ENCODE peak calls at places on chromosomes 2 and 18, in eight cellular contexts. Q is pancreas; T is NCI-H510A treated with DMSO at 0.1 percent for 48 hours; Y is MV-4-11; P is stimulated activated CD4-positive, alpha-beta T cell treated with anti-CD3 and anti-CD28 coated beads, Interleukin-1b, Interleukin-23, amount 100 ng/mL, for 1 hour; W is AG08396; O is NCI-H748 treated with DMSO at 0.1 percent for 48 hours; L is adrenal gland. K is an unnamed sample.

GRCh38 chr2:69123182-69123581 is 110.2 kb downstream of the ANTXR1 start:
- DNase-seq in Y (no peak), Q (no peak), P (no peak), O (no peak), L (peak), W (no peak), T (no peak), K (no peak)

GRCh38 chr2:170314744-170315447 is 136.9 kb downstream of the MYO3B start:
- DNase-seq in L (no peak), P (no peak), W (no peak), T (no peak), Q (no peak), Y (no peak), O (no peak), K (no peak)

GRCh38 chr2:207528980-207529329 is 807 bp upstream of the CREB1 start:
- DNase-seq in Q (no peak), P (peak), L (no peak), W (no peak), T (peak), Y (no peak), O (no peak), K (no peak)

GRCh38 chr2:239153806-239154591 is 246.8 kb downstream of the HDAC4 start:
- DNase-seq in L (peak), P (no peak), T (no peak), W (no peak), O (no peak), Y (no peak), Q (peak), K (no peak)

GRCh38 chr2:117835990-117836760 is 21.7 kb downstream of the DDX18 start:
- DNase-seq in Q (peak), T (no peak), L (peak), W (peak), P (peak), O (no peak), Y (no peak), K (peak)

GRCh38 chr2:119257198-119257597 is 33.6 kb downstream of the STEAP3 start:
- DNase-seq in L (no peak), W (no peak), P (no peak), Y (no peak), Q (no peak), T (no peak), O (no peak), K (no peak)

GRCh38 chr2:20198001-20198400 is 26.9 kb downstream of the SDC1 start:
- DNase-seq in O (no peak), W (no peak), P (no peak), T (peak), L (no peak), Q (no peak), Y (no peak), K (no peak)

GRCh38 chr2:237866119-237866621 is 6.7 kb downstream of the RAMP1 start:
- DNase-seq in P (no peak), O (no peak), L (no peak), Y (no peak), W (peak), T (no peak), Q (no peak), K (no peak)

GRCh38 chr2:109173311-109174171 is 44.5 kb downstream of the SH3RF3 start:
- DNase-seq in Q (no peak), O (no peak), T (no peak), W (peak), Y (no peak), L (peak), P (no peak), K (no peak)

GRCh38 chr18:2898131-2898640 is 51.4 kb downstream of the EMILIN2 start:
- DNase-seq in L (peak), W (peak), T (no peak), Q (no peak), P (no peak), O (no peak), Y (peak), K (no peak)

GRCh38 chr2:238894226-238894949 is 46.5 kb downstream of the TWIST2 start:
- DNase-seq in Q (no peak), L (no peak), W (no peak), Y (no peak), O (no peak), T (no peak), P (no peak), K (no peak)

GRCh38 chr18:39681061-39681460 is 2115.5 kb upstream of the CELF4 start:
- DNase-seq in Y (no peak), T (no peak), P (no peak), L (no peak), Q (no peak), W (no peak), O (no peak), K (no peak)

GRCh38 chr2:240324312-240325005 is 111.0 kb upstream of the GPC1 start:
- DNase-seq in L (no peak), O (no peak), Y (no peak), T (no peak), P (no peak), W (no peak), Q (no peak), K (no peak)

GRCh38 chr2:27961997-27962396 is 71.5 kb downstream of the BABAM2 start:
- DNase-seq in P (no peak), L (peak), Y (no peak), O (no peak), Q (no peak), W (no peak), T (no peak), K (no peak)

GRCh38 chr2:232353660-232354059 is 24.9 kb upstream of the ALPP start:
- DNase-seq in P (no peak), W (no peak), O (no peak), T (no peak), Y (no peak), L (no peak), Q (peak), K (no peak)

GRCh38 chr18:64271975-64272659 is 123.2 kb upstream of the LINC00305 start:
- DNase-seq in L (no peak), W (no peak), P (no peak), O (no peak), Y (no peak), T (no peak), Q (no peak), K (no peak)

GRCh38 chr2:79906149-79906548 is 393.3 kb downstream of the CTNNA2 start:
- DNase-seq in Y (no peak), Q (no peak), L (no peak), P (no peak), W (no peak), T (no peak), O (no peak), K (no peak)

GRCh38 chr2:12549641-12550040 is 167.1 kb upstream of the TRIB2 start:
- DNase-seq in T (no peak), L (no peak), O (no peak), Y (no peak), W (peak), P (no peak), Q (no peak), K (no peak)

GRCh38 chr2:205860847-205861246 is 178.5 kb downstream of the NRP2 start:
- DNase-seq in L (no peak), P (no peak), W (no peak), O (no peak), Y (no peak), T (no peak), Q (no peak), K (no peak)

GRCh38 chr2:165633431-165633830 is 160.6 kb downstream of the GALNT3 start:
- DNase-seq in O (no peak), T (no peak), L (no peak), Y (no peak), P (no peak), W (no peak), Q (no peak), K (no peak)

GRCh38 chr2:236862961-236863728 is 222.5 kb upstream of the COPS8 start:
- DNase-seq in Q (no peak), T (no peak), P (no peak), Y (no peak), W (peak), L (no peak), O (no peak), K (no peak)

GRCh38 chr2:25044990-25045389 is 3.1 kb downstream of the EFR3B start:
- DNase-seq in W (no peak), Y (no peak), L (no peak), Q (no peak), T (no peak), P (no peak), O (no peak), K (no peak)

GRCh38 chr2:130355578-130356431 is at the start of gene PTPN18:
- DNase-seq in L (peak), W (peak), Q (peak), O (peak), T (peak), Y (peak), P (no peak), K (peak)

GRCh38 chr18:45662468-45662867 is 47.2 kb downstream of the SLC14A2 start:
- DNase-seq in T (no peak), W (no peak), P (no peak), Y (no peak), L (no peak), O (no peak), Q (no peak), K (no peak)

GRCh38 chr18:5542393-5543035 is 1.3 kb downstream of the EPB41L3 start:
- DNase-seq in L (peak), T (peak), O (no peak), Y (peak), W (no peak), P (no peak), Q (no peak), K (no peak)

GRCh38 chr2:30373881-30374302 is 73.2 kb upstream of the LCLAT1 start:
- DNase-seq in Y (no peak), O (no peak), L (no peak), Q (no peak), W (peak), P (no peak), T (no peak), K (no peak)

K was measured in stimulated activated effector memory CD8-positive, alpha-beta T cell treated with anti-CD3 and anti-CD28 coated beads, Interleukin-12 subunit alpha, Interleukin-12 subunit beta, amount 100 ng/mL, for 72 hours.